ENCODE peak calls at places on chromosomes 7 and 10, in nine cellular contexts. One of them, this sample, is unnamed.

GRCh38 chr7:158782638-158783490 is 46.4 kb downstream of the ESYT2 start:
- ATAC-seq in heart left ventricle: peak; percentile 92
- ATAC-seq in A549: peak; percentile 91
- ATAC-seq in K562: peak; percentile 55
- ATAC-seq in HepG2: peak; percentile 74
- ATAC-seq in GM12878: no peak
- ATAC-seq in body of pancreas: no peak
- ATAC-seq in gastrocnemius medialis: peak; percentile 94
- ATAC-seq in IMR-90: no peak
- ATAC-seq in this sample: peak; percentile 90

GRCh38 chr10:95388539-95388938 is 97.7 kb upstream of the PDLIM1 start:
- ATAC-seq in heart left ventricle: peak; percentile 57
- ATAC-seq in A549: peak; percentile 45
- ATAC-seq in K562: no peak
- ATAC-seq in HepG2: peak; percentile 98
- ATAC-seq in GM12878: no peak
- ATAC-seq in body of pancreas: peak; percentile 88
- ATAC-seq in gastrocnemius medialis: peak; percentile 49
- ATAC-seq in IMR-90: no peak
- ATAC-seq in this sample: peak; percentile 52

GRCh38 chr7:128076831-128077271 is 45.6 kb upstream of the LRRC4 start:
- ATAC-seq in heart left ventricle: no peak
- ATAC-seq in A549: no peak
- ATAC-seq in K562: no peak
- ATAC-seq in HepG2: no peak
- ATAC-seq in GM12878: no peak
- ATAC-seq in body of pancreas: peak; percentile 63
- ATAC-seq in gastrocnemius medialis: no peak
- ATAC-seq in IMR-90: no peak
- ATAC-seq in this sample: no peak

GRCh38 chr10:25768167-25768566 is 165.9 kb upstream of the MYO3A start:
- ATAC-seq in heart left ventricle: no peak
- ATAC-seq in A549: no peak
- ATAC-seq in K562: peak; percentile 73
- ATAC-seq in HepG2: no peak
- ATAC-seq in GM12878: no peak
- ATAC-seq in body of pancreas: no peak
- ATAC-seq in gastrocnemius medialis: no peak
- ATAC-seq in IMR-90: no peak
- ATAC-seq in this sample: no peak

GRCh38 chr10:95275726-95276366 is 15.0 kb downstream of the PDLIM1 start:
- ATAC-seq in heart left ventricle: no peak
- ATAC-seq in A549: no peak
- ATAC-seq in K562: no peak
- ATAC-seq in HepG2: no peak
- ATAC-seq in GM12878: no peak
- ATAC-seq in body of pancreas: peak; percentile 21
- ATAC-seq in gastrocnemius medialis: no peak
- ATAC-seq in IMR-90: peak; percentile 9
- ATAC-seq in this sample: no peak

GRCh38 chr10:26960308-26960707 is 99.5 kb upstream of the ABI1 start:
- ATAC-seq in heart left ventricle: no peak
- ATAC-seq in A549: no peak
- ATAC-seq in K562: no peak
- ATAC-seq in HepG2: no peak
- ATAC-seq in GM12878: no peak
- ATAC-seq in body of pancreas: no peak
- ATAC-seq in gastrocnemius medialis: peak; percentile 75
- ATAC-seq in IMR-90: peak; percentile 14
- ATAC-seq in this sample: no peak

GRCh38 chr10:4780782-4781181 is 45.2 kb upstream of the AKR1E2 start:
- ATAC-seq in heart left ventricle: no peak
- ATAC-seq in A549: no peak
- ATAC-seq in K562: no peak
- ATAC-seq in HepG2: no peak
- ATAC-seq in GM12878: no peak
- ATAC-seq in body of pancreas: no peak
- ATAC-seq in gastrocnemius medialis: no peak
- ATAC-seq in IMR-90: no peak
- ATAC-seq in this sample: no peak

GRCh38 chr7:77543910-77544309 is 6.8 kb downstream of the PTPN12 start:
- ATAC-seq in heart left ventricle: no peak
- ATAC-seq in A549: no peak
- ATAC-seq in K562: no peak
- ATAC-seq in HepG2: no peak
- ATAC-seq in GM12878: peak; percentile 26
- ATAC-seq in body of pancreas: no peak
- ATAC-seq in gastrocnemius medialis: no peak
- ATAC-seq in IMR-90: no peak
- ATAC-seq in this sample: no peak

GRCh38 chr10:61841338-61841875 is 60.1 kb upstream of the ARID5B start:
- ATAC-seq in heart left ventricle: no peak
- ATAC-seq in A549: no peak
- ATAC-seq in K562: no peak
- ATAC-seq in HepG2: no peak
- ATAC-seq in GM12878: no peak
- ATAC-seq in body of pancreas: no peak
- ATAC-seq in gastrocnemius medialis: no peak
- ATAC-seq in IMR-90: no peak
- ATAC-seq in this sample: no peak

GRCh38 chr10:132479603-132480221 is 57.9 kb upstream of the INPP5A start:
- ATAC-seq in heart left ventricle: no peak
- ATAC-seq in A549: no peak
- ATAC-seq in K562: no peak
- ATAC-seq in HepG2: no peak
- ATAC-seq in GM12878: no peak
- ATAC-seq in body of pancreas: no peak
- ATAC-seq in gastrocnemius medialis: peak; percentile 72
- ATAC-seq in IMR-90: no peak
- ATAC-seq in this sample: no peak

GRCh38 chr7:104823177-104823576 is 190.8 kb upstream of the KMT2E start:
- ATAC-seq in heart left ventricle: no peak
- ATAC-seq in A549: no peak
- ATAC-seq in K562: no peak
- ATAC-seq in HepG2: no peak
- ATAC-seq in GM12878: no peak
- ATAC-seq in body of pancreas: no peak
- ATAC-seq in gastrocnemius medialis: no peak
- ATAC-seq in IMR-90: no peak
- ATAC-seq in this sample: no peak

GRCh38 chr7:76293407-76293901 is 9.0 kb upstream of the HSPB1 start:
- ATAC-seq in heart left ventricle: no peak
- ATAC-seq in A549: no peak
- ATAC-seq in K562: no peak
- ATAC-seq in HepG2: no peak
- ATAC-seq in GM12878: no peak
- ATAC-seq in body of pancreas: no peak
- ATAC-seq in gastrocnemius medialis: no peak
- ATAC-seq in IMR-90: no peak
- ATAC-seq in this sample: no peak

GRCh38 chr10:12633776-12634390 is 284.5 kb downstream of the CAMK1D start:
- ATAC-seq in heart left ventricle: no peak
- ATAC-seq in A549: no peak
- ATAC-seq in K562: no peak
- ATAC-seq in HepG2: no peak
- ATAC-seq in GM12878: no peak
- ATAC-seq in body of pancreas: no peak
- ATAC-seq in gastrocnemius medialis: no peak
- ATAC-seq in IMR-90: no peak
- ATAC-seq in this sample: no peak

GRCh38 chr10:69516548-69517195 is 56.5 kb downstream of the NEUROG3 start:
- ATAC-seq in heart left ventricle: no peak
- ATAC-seq in A549: no peak
- ATAC-seq in K562: no peak
- ATAC-seq in HepG2: no peak
- ATAC-seq in GM12878: no peak
- ATAC-seq in body of pancreas: no peak
- ATAC-seq in gastrocnemius medialis: no peak
- ATAC-seq in IMR-90: no peak
- ATAC-seq in this sample: no peak

GRCh38 chr10:126351021-126351420 is 37.3 kb downstream of the ADAM12 start:
- ATAC-seq in heart left ventricle: no peak
- ATAC-seq in A549: no peak
- ATAC-seq in K562: no peak
- ATAC-seq in HepG2: no peak
- ATAC-seq in GM12878: no peak
- ATAC-seq in body of pancreas: no peak
- ATAC-seq in gastrocnemius medialis: no peak
- ATAC-seq in IMR-90: no peak
- ATAC-seq in this sample: no peak

GRCh38 chr10:7484456-7485266 is 73.8 kb upstream of the SFMBT2 start:
- ATAC-seq in heart left ventricle: peak; percentile 27
- ATAC-seq in A549: no peak
- ATAC-seq in K562: no peak
- ATAC-seq in HepG2: no peak
- ATAC-seq in GM12878: peak; percentile 81
- ATAC-seq in body of pancreas: no peak
- ATAC-seq in gastrocnemius medialis: no peak
- ATAC-seq in IMR-90: no peak
- ATAC-seq in this sample: no peak

GRCh38 chr7:100965051-100965722 is 4.2 kb upstream of the MUC12 start:
- ATAC-seq in heart left ventricle: no peak
- ATAC-seq in A549: no peak
- ATAC-seq in K562: no peak
- ATAC-seq in HepG2: no peak
- ATAC-seq in GM12878: no peak
- ATAC-seq in body of pancreas: no peak
- ATAC-seq in gastrocnemius medialis: no peak
- ATAC-seq in IMR-90: no peak
- ATAC-seq in this sample: no peak

GRCh38 chr7:117041822-117042221 is 88.5 kb downstream of the ST7 start:
- ATAC-seq in heart left ventricle: no peak
- ATAC-seq in A549: no peak
- ATAC-seq in K562: no peak
- ATAC-seq in HepG2: no peak
- ATAC-seq in GM12878: no peak
- ATAC-seq in body of pancreas: no peak
- ATAC-seq in gastrocnemius medialis: no peak
- ATAC-seq in IMR-90: no peak
- ATAC-seq in this sample: no peak

GRCh38 chr10:14904316-14904732 is 25.7 kb downstream of the SUV39H2 start:
- ATAC-seq in heart left ventricle: no peak
- ATAC-seq in A549: no peak
- ATAC-seq in K562: peak; percentile 79
- ATAC-seq in HepG2: peak; percentile 66
- ATAC-seq in GM12878: peak; percentile 88
- ATAC-seq in body of pancreas: peak; percentile 60
- ATAC-seq in gastrocnemius medialis: no peak
- ATAC-seq in IMR-90: peak; percentile 49
- ATAC-seq in this sample: no peak

GRCh38 chr10:110758898-110759297 is 112.8 kb upstream of the PDCD4 start:
- ATAC-seq in heart left ventricle: peak; percentile 44
- ATAC-seq in A549: no peak
- ATAC-seq in K562: no peak
- ATAC-seq in HepG2: no peak
- ATAC-seq in GM12878: no peak
- ATAC-seq in body of pancreas: no peak
- ATAC-seq in gastrocnemius medialis: no peak
- ATAC-seq in IMR-90: peak; percentile 85
- ATAC-seq in this sample: no peak

GRCh38 chr7:40839881-40840280 is 705.1 kb downstream of the SUGCT start:
- ATAC-seq in heart left ventricle: no peak
- ATAC-seq in A549: no peak
- ATAC-seq in K562: no peak
- ATAC-seq in HepG2: no peak
- ATAC-seq in GM12878: no peak
- ATAC-seq in body of pancreas: no peak
- ATAC-seq in gastrocnemius medialis: no peak
- ATAC-seq in IMR-90: no peak
- ATAC-seq in this sample: no peak
- H3K27ac ChIP-seq in heart left ventricle: no peak overlapping the region
- H3K27ac ChIP-seq in A549: no peak overlapping the region
- H3K27ac ChIP-seq in K562: no peak overlapping the region
- H3K27ac ChIP-seq in HepG2: no peak overlapping the region
- H3K27ac ChIP-seq in GM12878: no peak overlapping the region
- H3K27ac ChIP-seq in body of pancreas: no peak overlapping the region
- H3K27ac ChIP-seq in gastrocnemius medialis: no peak overlapping the region
- H3K27ac ChIP-seq in IMR-90: no peak overlapping the region
- H3K27ac ChIP-seq in this sample: no peak overlapping the region

DNA sequence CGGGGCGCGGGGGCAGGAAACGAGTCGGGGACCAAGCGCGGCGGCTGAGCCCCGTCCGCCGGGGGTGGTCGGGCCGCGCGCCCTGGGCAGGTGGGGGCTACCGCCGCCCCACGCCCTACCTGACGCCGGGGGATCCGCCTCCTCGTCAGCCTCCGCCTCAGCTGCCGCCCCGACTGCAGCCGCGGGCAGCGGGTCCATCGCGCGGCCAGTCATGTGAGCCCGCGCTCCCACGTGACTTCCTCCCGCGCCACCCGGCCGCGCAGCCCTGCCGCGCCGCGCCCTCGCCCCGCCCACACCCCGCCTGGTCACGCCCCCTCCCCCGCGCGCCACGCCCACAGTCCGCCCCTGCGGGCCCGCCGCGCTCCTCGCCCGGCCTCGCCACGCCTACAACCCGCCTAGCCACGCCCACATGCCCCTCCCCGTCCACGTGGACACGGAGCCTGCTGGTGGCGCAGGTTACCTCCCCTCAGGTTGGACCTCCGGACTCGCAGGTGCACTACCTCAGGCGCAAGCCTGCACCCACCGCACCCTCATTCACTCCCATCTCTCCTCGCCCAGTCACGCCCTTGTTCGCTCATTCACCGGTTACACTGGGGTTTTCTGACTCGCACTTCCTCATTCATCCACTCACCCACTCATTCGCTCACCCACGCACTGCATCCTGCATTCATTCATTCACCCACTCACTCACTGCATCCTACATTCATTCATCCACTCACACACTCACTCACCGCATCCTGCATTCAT is at the start of gene SNX8:
- ATAC-seq in heart left ventricle: peak; percentile 99
- ATAC-seq in A549: peak; percentile 88
- ATAC-seq in K562: peak; percentile 93
- ATAC-seq in HepG2: peak; percentile 90
- ATAC-seq in GM12878: peak; percentile 77
- ATAC-seq in body of pancreas: peak; percentile 96
- ATAC-seq in gastrocnemius medialis: peak; percentile 96
- ATAC-seq in IMR-90: peak; percentile 98
- ATAC-seq in this sample: peak; percentile 96
- TF ChIP-seq POLR2A in heart left ventricle: peak; percentile 66
- TF ChIP-seq POLR2A in A549: peak; percentile 69
- TF ChIP-seq POLR2A in K562: peak; percentile 53
- TF ChIP-seq POLR2A in HepG2: peak; percentile 84
- TF ChIP-seq POLR2A in GM12878: peak; percentile 88
- TF ChIP-seq POLR2A in body of pancreas: no peak
- TF ChIP-seq POLR2A in gastrocnemius medialis: peak; percentile 44
- TF ChIP-seq POLR2A in IMR-90: peak; percentile 82
- TF ChIP-seq POLR2A in this sample: peak; percentile 51

GRCh38 chr10:50605280-50606270 is 18.2 kb downstream of the SGMS1 start:
- ATAC-seq in heart left ventricle: peak; percentile 95
- ATAC-seq in A549: peak; percentile 93
- ATAC-seq in K562: peak; percentile 68
- ATAC-seq in HepG2: peak; percentile 91
- ATAC-seq in GM12878: peak; percentile 81
- ATAC-seq in body of pancreas: peak; percentile 96
- ATAC-seq in gastrocnemius medialis: peak; percentile 99
- ATAC-seq in IMR-90: peak; percentile 90
- ATAC-seq in this sample: peak; percentile 90
- H3K27ac ChIP-seq in heart left ventricle: peak overlapping the region; percentile 66
- H3K27ac ChIP-seq in A549: peak overlapping the region; percentile 75
- H3K27ac ChIP-seq in K562: peak overlapping the region; percentile 36
- H3K27ac ChIP-seq in HepG2: peak overlapping the region; percentile 62
- H3K27ac ChIP-seq in GM12878: peak overlapping the region; percentile 11
- H3K27ac ChIP-seq in body of pancreas: peak overlapping the region; percentile 59
- H3K27ac ChIP-seq in gastrocnemius medialis: peak overlapping the region; percentile 72
- H3K27ac ChIP-seq in IMR-90: peak overlapping the region; percentile 76
- H3K27ac ChIP-seq in this sample: peak overlapping the region; percentile 66

GRCh38 chr7:4000139-4000538 is 682.0 kb upstream of the FOXK1 start:
- ATAC-seq in heart left ventricle: no peak
- ATAC-seq in A549: no peak
- ATAC-seq in K562: peak; percentile 32
- ATAC-seq in HepG2: no peak
- ATAC-seq in GM12878: no peak
- ATAC-seq in body of pancreas: no peak
- ATAC-seq in gastrocnemius medialis: no peak
- ATAC-seq in IMR-90: no peak
- ATAC-seq in this sample: no peak
- TF ChIP-seq POLR2A in heart left ventricle: no peak
- TF ChIP-seq POLR2A in A549: no peak
- TF ChIP-seq POLR2A in K562: no peak
- TF ChIP-seq POLR2A in HepG2: no peak
- TF ChIP-seq POLR2A in GM12878: no peak
- TF ChIP-seq POLR2A in body of pancreas: no peak
- TF ChIP-seq POLR2A in gastrocnemius medialis: no peak
- TF ChIP-seq POLR2A in IMR-90: no peak
- TF ChIP-seq POLR2A in this sample: no peak